ENCODE peak calls at places on chromosomes 6 and 20, in seven cellular contexts. H is activated B cell treated with CpG ODN at 0.5 μM for 24 hours, X is upper lobe of left lung, I is mammary epithelial cell, D is ovary, W is endothelial cell, K is stomach. E is an unnamed sample.
A peak's percentile ranks its signal among the peaks of the same experiment; 100 is the strongest.

GRCh38 chr6:41638801-41639555 is 710 bp downstream of the MDFI start:
- DNase-seq in D (peak; percentile 73), K (no peak), H (no peak), X (no peak), I (peak; percentile 39), W (peak; percentile 62), E (no peak)

GRCh38 chr6:28478518-28478917 is 35.2 kb upstream of the ZSCAN23 start:
- DNase-seq in X (no peak), H (no peak), D (no peak), K (no peak), W (no peak), I (no peak), E (no peak)

GRCh38 chr6:164133095-164133494 is 718.6 kb downstream of the QKI start:
- DNase-seq in I (no peak), X (no peak), K (no peak), H (no peak), D (no peak), W (no peak), E (no peak)

GRCh38 chr6:22146581-22147468 is 150.0 kb downstream of the PRL start:
- DNase-seq in W (peak; percentile 4), K (no peak), X (no peak), H (no peak), I (no peak), D (no peak), E (no peak)

GRCh38 chr20:21259346-21259745 is 43.8 kb upstream of the XRN2 start:
- DNase-seq in X (no peak), I (no peak), D (no peak), H (no peak), K (no peak), W (no peak), E (no peak)

GRCh38 chr20:24118781-24119175 is 130.2 kb upstream of the GGTLC1 start:
- DNase-seq in I (no peak), W (no peak), K (no peak), H (no peak), D (peak; percentile 27), X (no peak), E (no peak)

GRCh38 chr6:17096076-17096475 is 5.8 kb upstream of the STMND1 start:
- DNase-seq in K (no peak), W (no peak), H (no peak), I (no peak), D (no peak), X (no peak), E (no peak)

GRCh38 chr6:167044696-167045095 is 45.5 kb downstream of the CEP43 start:
- DNase-seq in H (no peak), D (no peak), W (no peak), I (no peak), X (no peak), K (no peak), E (no peak)

GRCh38 chr20:51220293-51220706 is 197.4 kb upstream of the KCNG1 start:
- DNase-seq in H (peak; percentile 22), K (peak; percentile 30), I (no peak), D (no peak), X (no peak), W (peak; percentile 54), E (peak; percentile 63)

GRCh38 chr6:156984178-156984738 is 207.1 kb downstream of the ARID1B start:
- DNase-seq in X (no peak), I (peak; percentile 8), K (no peak), H (no peak), W (no peak), D (no peak), E (no peak)

GRCh38 chr6:9620263-9620662 is 794.6 kb downstream of the TFAP2A start:
- DNase-seq in I (peak; percentile 57), K (no peak), H (no peak), D (no peak), X (no peak), W (no peak), E (no peak)

GRCh38 chr20:48808382-48809034 is 19.3 kb downstream of the PREX1 start:
- DNase-seq in D (no peak), X (no peak), H (no peak), W (no peak), I (no peak), K (no peak), E (no peak)

GRCh38 chr6:124164363-124164762 is 360.7 kb downstream of the NKAIN2 start:
- DNase-seq in H (no peak), D (no peak), I (no peak), X (no peak), K (no peak), W (no peak), E (no peak)

GRCh38 chr6:166381733-166382499 is 824 bp downstream of the MPC1 start:
- DNase-seq in H (peak; percentile 72), I (peak; percentile 72), X (peak; percentile 92), W (peak; percentile 75), D (peak; percentile 53), K (peak; percentile 92), E (peak; percentile 90)

GRCh38 chr20:18090044-18090443 is 32.3 kb upstream of the OVOL2 start:
- DNase-seq in D (no peak), X (no peak), I (no peak), H (no peak), K (no peak), W (no peak), E (peak; percentile 48)

GRCh38 chr20:59785986-59786753 is 147.3 kb downstream of the SYCP2 start:
- DNase-seq in D (no peak), W (no peak), I (no peak), K (peak; percentile 16), H (no peak), X (no peak), E (no peak)

GRCh38 chr6:159720708-159721107 is 6.6 kb upstream of the WTAP start:
- DNase-seq in W (peak; percentile 11), X (no peak), K (no peak), H (no peak), D (no peak), I (peak; percentile 52), E (no peak)

DNA sequence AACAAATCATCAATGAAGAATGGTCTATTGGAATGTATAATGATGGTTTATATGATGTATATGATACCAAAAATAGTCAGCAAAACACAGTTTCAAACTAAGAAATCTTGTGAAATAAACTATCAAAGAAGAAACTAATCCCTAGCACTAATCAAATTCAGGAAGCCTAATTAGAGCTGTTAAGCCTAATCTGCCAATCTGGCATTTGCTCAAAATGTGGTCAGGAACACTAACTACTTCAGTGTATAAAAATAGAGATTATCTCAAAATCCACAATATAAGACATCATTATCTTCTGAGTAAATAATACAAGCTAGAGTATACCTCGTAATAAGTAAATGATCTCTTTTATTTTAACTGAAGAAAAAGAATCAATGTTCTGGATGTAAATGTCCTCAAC is 12.8 kb upstream of the AKAP7 start:
- DNase-seq in H (no peak), X (no peak), W (no peak), D (no peak), K (no peak), I (no peak), E (no peak)
- TF ChIP-seq CTCF in H (no peak), X (no peak), W (no peak), D (no peak), K (no peak), I (no peak), E (no peak)

GRCh38 chr6:138773177-138774091 is at the start of gene CCDC28A:
- DNase-seq in X (peak; percentile 95), D (peak; percentile 94), I (peak; percentile 95), W (peak; percentile 85), K (peak; percentile 93), H (peak; percentile 90), E (peak; percentile 93)
- TF ChIP-seq CTCF in X (peak; percentile 51), D (no peak), I (no peak), W (no peak), K (no peak), H (no peak), E (no peak)

GRCh38 chr6:3209114-3210023 is 18.1 kb downstream of the TUBB2B start:
- DNase-seq in K (peak; percentile 36), D (no peak), I (peak; percentile 99), H (no peak), X (peak; percentile 58), W (no peak), E (peak; percentile 64)
- TF ChIP-seq CTCF in K (no peak), D (no peak), I (peak; percentile 55), H (no peak), X (no peak), W (no peak), E (no peak)

DNA sequence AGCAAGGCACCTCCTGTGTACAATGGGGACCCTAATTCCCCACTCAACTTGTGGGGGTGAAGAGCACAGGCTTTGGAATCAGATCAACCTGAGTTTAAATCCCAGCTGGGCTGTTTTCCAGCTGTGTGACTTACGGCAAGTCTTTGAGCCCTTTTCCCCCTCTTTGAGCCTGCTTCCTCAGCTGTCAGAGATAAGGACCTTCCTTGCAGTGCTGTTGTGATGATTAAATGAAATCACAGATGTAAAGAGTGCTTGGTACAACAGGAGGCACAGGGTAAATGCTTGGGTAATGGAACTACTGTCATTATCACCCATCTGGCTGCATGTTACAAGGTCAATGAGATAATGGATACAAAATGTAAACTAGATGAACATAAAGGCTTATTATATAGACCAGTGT is 3.2 kb downstream of the SNX21 start:
- DNase-seq in H (no peak), X (no peak), K (no peak), I (no peak), D (no peak), W (no peak), E (no peak)
- TF ChIP-seq CTCF in H (no peak), X (no peak), K (no peak), I (no peak), D (no peak), W (no peak), E (no peak)

GRCh38 chr20:47535088-47535487 is 33.4 kb downstream of the NCOA3 start:
- DNase-seq in X (no peak), W (peak; percentile 29), H (no peak), I (no peak), D (no peak), K (no peak), E (peak; percentile 76)
- TF ChIP-seq CTCF in X (no peak), W (no peak), H (no peak), I (no peak), D (no peak), K (no peak), E (peak; percentile 73)

GRCh38 chr6:4071330-4071729 is 7.6 kb downstream of the FAM217A start:
- DNase-seq in W (no peak), K (no peak), X (no peak), H (no peak), I (no peak), D (no peak), E (no peak)

GRCh38 chr6:4066029-4066755 is 12.7 kb downstream of the FAM217A start:
- DNase-seq in I (peak; percentile 6), K (no peak), W (no peak), H (no peak), D (no peak), X (no peak), E (no peak)

GRCh38 chr6:4067673-4068072 is 11.3 kb downstream of the FAM217A start:
- DNase-seq in D (no peak), I (no peak), W (no peak), X (no peak), H (no peak), K (no peak), E (no peak)

GRCh38 chr6:4074478-4075235 is 4.3 kb downstream of the FAM217A start:
- DNase-seq in W (no peak), X (no peak), K (no peak), I (no peak), D (no peak), H (no peak), E (peak; percentile 46)

GRCh38 chr6:4069199-4069598 is 9.7 kb downstream of the FAM217A start:
- DNase-seq in D (no peak), W (no peak), K (no peak), X (no peak), H (no peak), I (no peak), E (no peak)
- TF ChIP-seq CTCF in D (no peak), W (no peak), K (no peak), X (no peak), H (no peak), I (no peak), E (no peak)

E was measured in Caco-2.